ENCODE peak calls at places on chromosome 7, in four cellular contexts. X is heart left ventricle, R is IMR-90, Z is body of pancreas. V is an unnamed sample.

GRCh38 chr7:30238721-30239441 is 45.5 kb upstream of the ZNRF2 start:
- DNase-seq in R (no peak), Z (peak), X (no peak), V (no peak)

GRCh38 chr7:138258194-138258554 is 181.9 kb downstream of the AKR1D1 start:
- DNase-seq in R (no peak), X (no peak), Z (no peak), V (no peak)

GRCh38 chr7:122303971-122304603 is 463 bp downstream of the FEZF1 start:
- DNase-seq in X (no peak), R (no peak), Z (peak), V (no peak)

GRCh38 chr7:149828357-149829309 is 9.5 kb upstream of the ZNF862 start:
- DNase-seq in R (no peak), X (no peak), Z (no peak), V (no peak)

GRCh38 chr7:123437447-123437995 is 96.9 kb downstream of the IQUB start:
- DNase-seq in X (no peak), Z (no peak), R (no peak), V (no peak)

GRCh38 chr7:20351901-20352300 is 21.2 kb downstream of the ITGB8 start:
- DNase-seq in X (no peak), Z (no peak), R (peak), V (no peak)

GRCh38 chr7:30921951-30922401 is 10.3 kb downstream of the AQP1 start:
- DNase-seq in R (no peak), Z (peak), X (peak), V (no peak)

GRCh38 chr7:120486164-120486563 is 213.2 kb downstream of the KCND2 start:
- DNase-seq in Z (no peak), X (no peak), R (no peak), V (no peak)

GRCh38 chr7:150944066-150945042 is 33.8 kb downstream of the KCNH2 start:
- DNase-seq in X (no peak), R (no peak), Z (no peak), V (no peak)

GRCh38 chr7:24411226-24411625 is 127.2 kb downstream of the NPY start:
- DNase-seq in Z (no peak), R (no peak), X (no peak), V (no peak)

GRCh38 chr7:20409961-20410360 is 79.3 kb downstream of the ITGB8 start:
- DNase-seq in Z (no peak), R (no peak), X (no peak), V (no peak)

GRCh38 chr7:1576521-1577253 is 6.9 kb upstream of the PSMG3 start:
- DNase-seq in Z (no peak), X (no peak), R (no peak), V (no peak)

GRCh38 chr7:1575809-1576208 is 6.0 kb upstream of the PSMG3 start:
- DNase-seq in Z (no peak), R (no peak), X (no peak), V (no peak)

GRCh38 chr7:1578513-1578912 is 8.7 kb upstream of the PSMG3 start:
- DNase-seq in R (no peak), X (no peak), Z (no peak), V (no peak)

GRCh38 chr7:1580422-1581030 is 10.7 kb upstream of the PSMG3 start:
- DNase-seq in Z (no peak), X (no peak), R (no peak), V (no peak)

GRCh38 chr7:1579481-1580421 is 9.9 kb upstream of the PSMG3 start:
- DNase-seq in X (peak), Z (peak), R (peak), V (peak)
- TF ChIP-seq POLR2A in X (no peak), Z (no peak), R (no peak), V (no peak)

GRCh38 chr7:64998865-64999164 is 7.7 kb downstream of the ERV3-1 start:
- DNase-seq in Z (no peak), R (no peak), X (no peak), V (no peak)

GRCh38 chr7:64997164-64997908 is 6.5 kb upstream of the ZNF117 start:
- DNase-seq in R (no peak), X (no peak), Z (no peak), V (no peak)

GRCh38 chr7:64997927-64998391 is 7.1 kb upstream of the ZNF117 start:
- DNase-seq in Z (peak), R (peak), X (no peak), V (no peak)

GRCh38 chr7:65001291-65001814 is 5.1 kb downstream of the ERV3-1 start:
- DNase-seq in R (no peak), Z (no peak), X (no peak), V (no peak)

DNA sequence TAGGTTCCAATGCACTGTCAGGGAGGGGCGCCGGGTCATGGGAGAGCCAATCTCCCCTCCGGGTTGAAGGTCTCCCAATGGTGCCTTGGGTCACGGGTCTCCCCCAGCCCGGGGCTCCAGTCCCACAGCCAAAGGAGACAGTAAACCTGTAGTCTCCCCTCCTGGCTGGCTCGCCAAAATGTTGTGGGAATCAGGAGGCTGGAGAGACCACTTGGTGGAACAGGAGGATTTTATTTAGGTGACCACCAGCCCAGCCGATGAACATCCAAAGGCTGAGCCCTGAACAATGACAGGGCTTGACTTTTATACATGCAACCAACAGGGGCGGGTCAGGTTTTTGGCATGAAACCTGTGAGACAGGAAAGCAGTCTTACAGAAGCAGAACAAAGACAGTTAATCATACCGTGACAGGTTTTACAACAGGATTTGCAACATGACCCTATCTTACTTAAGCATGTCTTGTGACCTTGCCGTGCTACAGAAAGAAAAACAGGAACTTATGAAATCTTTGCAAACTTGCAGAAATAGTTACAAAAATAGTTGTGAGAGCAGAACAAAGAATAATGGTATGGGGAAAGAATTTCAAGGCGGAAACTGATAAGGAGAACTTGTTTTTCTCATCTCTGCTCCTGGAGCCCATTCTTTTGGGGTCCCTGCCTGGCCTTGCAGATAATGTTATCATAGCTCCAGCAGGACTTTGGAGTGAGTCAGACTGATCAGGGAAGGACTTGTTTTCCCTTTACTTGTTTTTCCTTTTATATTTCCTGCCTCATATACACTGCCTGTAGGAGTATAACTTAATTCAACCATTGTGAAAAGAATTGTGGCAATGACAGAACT is 7.1 kb downstream of the ERV3-1 start:
- DNase-seq in X (no peak), R (peak), Z (peak), V (no peak)
- TF ChIP-seq POLR2A in X (no peak), R (no peak), Z (no peak), V (no peak)

GRCh38 chr7:55044318-55044717 is 25.5 kb downstream of the EGFR start:
- DNase-seq in R (no peak), X (no peak), Z (peak), V (no peak)

GRCh38 chr7:55044791-55045190 is 26.0 kb downstream of the EGFR start:
- DNase-seq in Z (no peak), X (no peak), R (no peak), V (no peak)

GRCh38 chr7:55043691-55044090 is 24.9 kb downstream of the EGFR start:
- DNase-seq in Z (no peak), R (no peak), X (no peak), V (no peak)

GRCh38 chr7:55048221-55048859 is 29.5 kb downstream of the EGFR start:
- DNase-seq in Z (peak), R (no peak), X (no peak), V (no peak)

DNA sequence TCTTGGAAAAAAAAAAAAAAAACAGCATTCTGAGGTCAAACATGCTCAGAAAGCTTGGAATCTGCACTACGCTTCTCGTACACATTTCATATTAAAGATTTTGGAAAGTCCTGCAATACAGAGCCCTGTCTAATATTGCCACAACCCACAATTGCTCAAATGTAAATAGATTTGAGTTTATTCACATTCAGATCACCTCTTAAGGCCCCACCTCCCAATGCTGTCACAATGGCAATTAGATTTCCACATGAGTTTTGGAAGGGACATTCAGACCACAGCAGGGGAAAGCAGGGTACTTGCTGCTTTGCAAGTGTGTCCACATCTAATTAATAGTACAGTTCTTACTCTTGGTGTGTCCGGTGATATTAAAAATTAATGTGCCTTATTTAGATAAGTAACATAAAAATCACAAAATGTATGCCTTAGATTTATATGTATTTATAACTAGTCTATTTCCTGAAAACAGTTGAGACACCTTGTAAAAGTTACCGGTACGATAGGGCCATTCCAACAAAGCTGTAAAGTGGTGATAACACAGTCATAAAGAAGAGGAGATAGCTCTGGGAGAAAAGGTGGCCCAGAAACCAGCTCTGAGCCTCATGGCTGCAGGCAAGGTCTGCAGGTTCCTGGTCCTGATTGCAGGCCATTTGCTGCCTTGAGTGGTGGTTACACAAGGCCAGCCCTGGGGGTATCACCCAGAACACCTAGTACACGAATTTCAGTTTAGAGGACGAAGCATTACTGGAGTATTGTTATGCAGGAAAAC is 27.9 kb downstream of the EGFR start:
- DNase-seq in X (no peak), R (no peak), Z (no peak), V (no peak)
- TF ChIP-seq POLR2A in X (no peak), R (no peak), Z (no peak), V (no peak)

GRCh38 chr7:96709381-96710228 is at the start of gene SEM1:
- DNase-seq in R (peak), Z (peak), X (peak), V (peak)
- TF ChIP-seq POLR2A in R (peak), Z (peak), X (peak), V (peak)

DNA sequence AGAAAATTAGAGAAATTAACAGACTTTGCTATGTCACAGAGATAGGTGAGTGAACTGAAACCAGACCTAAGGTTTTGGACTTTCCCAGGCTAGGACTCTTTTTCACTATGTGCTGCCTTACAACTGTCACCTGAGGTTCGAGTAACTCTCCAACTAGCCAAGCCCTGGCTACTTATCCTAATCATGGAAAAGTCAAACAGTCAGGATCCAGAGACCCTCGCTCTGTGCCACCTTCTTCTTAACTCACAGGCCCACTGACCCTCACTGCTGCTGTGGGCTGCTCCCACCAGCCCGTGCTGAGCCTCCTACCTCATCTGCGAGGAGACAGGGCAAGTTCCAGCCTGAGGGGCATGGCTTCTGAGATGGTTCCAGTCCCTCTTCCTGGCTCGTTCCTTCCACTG is 211.4 kb upstream of the KLF14 start:
- DNase-seq in R (no peak), X (no peak), Z (no peak), V (no peak)
- TF ChIP-seq POLR2A in R (no peak), X (no peak), Z (no peak), V (no peak)

DNA sequence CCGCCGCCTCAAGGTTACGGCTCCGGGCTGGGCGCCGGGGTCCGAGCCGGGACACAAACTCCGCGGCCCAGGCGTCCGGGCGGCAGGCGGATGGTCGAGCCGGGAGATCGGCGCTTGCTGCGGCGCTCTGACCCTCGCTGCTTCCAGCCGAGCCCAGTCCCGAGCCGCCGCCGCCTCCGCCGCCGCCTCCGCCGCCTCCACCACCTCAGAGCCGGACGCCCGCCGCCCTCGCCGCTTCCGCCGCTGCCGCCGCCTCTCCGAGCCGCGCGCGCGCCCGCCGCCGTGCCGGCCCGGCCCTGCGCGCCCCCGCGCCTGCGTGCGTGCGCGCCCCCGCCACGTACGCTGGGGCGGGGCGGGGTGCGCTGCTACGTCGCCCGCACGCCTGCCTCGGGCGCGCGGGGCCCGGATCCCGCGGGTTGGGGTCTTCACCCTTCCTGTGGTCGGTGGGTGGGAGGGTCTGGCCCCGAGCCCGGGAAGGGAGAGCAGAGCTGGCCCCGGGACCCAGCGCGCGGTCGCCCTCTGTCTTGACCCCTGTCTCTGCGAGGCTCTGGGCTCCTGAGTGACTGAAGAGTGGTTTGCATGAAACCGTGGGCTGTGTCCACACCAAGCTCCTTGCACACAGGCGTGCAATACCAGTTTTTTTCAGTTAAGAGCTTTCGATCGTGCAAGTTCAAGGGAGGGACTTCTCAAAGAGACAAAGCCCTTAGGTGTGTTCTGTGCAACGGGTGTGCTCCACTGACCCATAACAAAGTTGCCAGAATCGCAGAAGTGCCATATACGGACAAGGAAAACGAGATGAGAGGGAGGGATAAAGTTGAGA is at the start of gene SMURF1:
- DNase-seq in R (peak), X (peak), Z (peak), V (peak)
- TF ChIP-seq POLR2A in R (no peak), X (peak), Z (peak), V (peak)

DNA sequence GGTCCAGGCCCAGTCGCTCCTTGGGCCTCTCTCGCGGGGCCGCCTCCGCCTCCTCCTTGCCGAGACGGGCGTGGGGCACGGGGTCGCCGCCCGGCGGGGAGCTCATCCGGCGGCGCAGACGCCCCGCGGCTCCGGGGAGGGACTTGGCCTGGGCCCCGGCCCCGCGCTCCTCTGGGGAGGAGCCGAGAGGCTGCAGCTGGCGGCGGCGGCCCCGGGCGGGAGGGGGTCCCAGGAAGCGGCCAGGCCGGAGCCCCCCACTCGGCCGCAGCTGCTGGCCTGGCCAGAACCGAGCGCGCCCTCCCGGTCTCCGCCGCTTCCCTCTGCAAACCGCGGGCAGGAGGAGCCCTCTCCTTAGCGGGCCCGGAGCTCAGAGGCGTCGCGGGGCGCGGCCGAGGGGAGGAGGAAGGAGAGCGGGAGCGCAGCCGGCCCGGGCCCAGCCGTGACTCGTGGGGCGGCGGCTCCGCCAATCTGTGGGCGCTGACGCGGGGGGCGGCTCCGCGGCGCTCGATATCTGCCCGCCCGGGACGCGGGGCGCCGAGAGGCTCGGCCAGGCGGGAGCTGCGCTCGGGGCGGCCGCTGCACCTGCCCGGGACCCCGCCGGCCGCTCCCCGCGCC is at the start of gene FAM20C:
- DNase-seq in Z (peak), R (peak), X (peak), V (peak)
- TF ChIP-seq POLR2A in Z (peak), R (peak), X (peak), V (peak)